ENCODE peak calls at places on chromosomes 16 and 17, in seven cellular contexts. One of them, this sample, is unnamed.

GRCh38 chr16:4113358-4114256 is 2.6 kb downstream of the ADCY9 start:
- DNase-seq in bronchial epithelial cell: no peak
- DNase-seq in neural crest cell: no peak
- DNase-seq in lower leg skin: no peak
- DNase-seq in A673: no peak
- DNase-seq in astrocyte of the cerebellum: no peak
- DNase-seq in left ventricle myocardium inferior: peak
- DNase-seq in this sample: no peak

GRCh38 chr17:45143767-45144198 is 4.5 kb upstream of the HEXIM1 start:
- DNase-seq in bronchial epithelial cell: no peak
- DNase-seq in neural crest cell: no peak
- DNase-seq in lower leg skin: peak
- DNase-seq in A673: peak
- DNase-seq in astrocyte of the cerebellum: no peak
- DNase-seq in left ventricle myocardium inferior: peak
- DNase-seq in this sample: peak

GRCh38 chr17:38578229-38578628 is 27.5 kb downstream of the SRCIN1 start:
- DNase-seq in bronchial epithelial cell: no peak
- DNase-seq in neural crest cell: no peak
- DNase-seq in lower leg skin: no peak
- DNase-seq in A673: no peak
- DNase-seq in astrocyte of the cerebellum: no peak
- DNase-seq in left ventricle myocardium inferior: no peak
- DNase-seq in this sample: peak

GRCh38 chr17:66123163-66123562 is 68.8 kb downstream of the CEP112 start:
- DNase-seq in bronchial epithelial cell: peak
- DNase-seq in neural crest cell: no peak
- DNase-seq in lower leg skin: no peak
- DNase-seq in A673: peak
- DNase-seq in astrocyte of the cerebellum: peak
- DNase-seq in left ventricle myocardium inferior: no peak
- DNase-seq in this sample: peak

GRCh38 chr17:46963571-46963970 is 15.5 kb downstream of the RPRML start:
- DNase-seq in bronchial epithelial cell: no peak
- DNase-seq in neural crest cell: no peak
- DNase-seq in lower leg skin: no peak
- DNase-seq in A673: no peak
- DNase-seq in astrocyte of the cerebellum: no peak
- DNase-seq in left ventricle myocardium inferior: no peak
- DNase-seq in this sample: no peak

GRCh38 chr17:64455993-64456885 is 7.3 kb downstream of the MILR1 start:
- DNase-seq in bronchial epithelial cell: no peak
- DNase-seq in neural crest cell: no peak
- DNase-seq in lower leg skin: no peak
- DNase-seq in A673: no peak
- DNase-seq in astrocyte of the cerebellum: no peak
- DNase-seq in left ventricle myocardium inferior: no peak
- DNase-seq in this sample: no peak

GRCh38 chr17:50879086-50879485 is 12.9 kb upstream of the TOB1 start:
- DNase-seq in bronchial epithelial cell: no peak
- DNase-seq in neural crest cell: no peak
- DNase-seq in lower leg skin: no peak
- DNase-seq in A673: no peak
- DNase-seq in astrocyte of the cerebellum: no peak
- DNase-seq in left ventricle myocardium inferior: no peak
- DNase-seq in this sample: no peak

GRCh38 chr16:75486014-75486404 is 9.2 kb downstream of the CHST6 start:
- DNase-seq in bronchial epithelial cell: peak
- DNase-seq in neural crest cell: no peak
- DNase-seq in lower leg skin: no peak
- DNase-seq in A673: no peak
- DNase-seq in astrocyte of the cerebellum: no peak
- DNase-seq in left ventricle myocardium inferior: no peak
- DNase-seq in this sample: no peak

GRCh38 chr16:2500634-2500936 is 13.2 kb upstream of the ATP6V0C start:
- DNase-seq in bronchial epithelial cell: no peak
- DNase-seq in neural crest cell: no peak
- DNase-seq in lower leg skin: no peak
- DNase-seq in A673: no peak
- DNase-seq in astrocyte of the cerebellum: no peak
- DNase-seq in left ventricle myocardium inferior: no peak
- DNase-seq in this sample: peak
- TF ChIP-seq CTCF in bronchial epithelial cell: no peak
- TF ChIP-seq CTCF in neural crest cell: no peak
- TF ChIP-seq CTCF in lower leg skin: no peak
- TF ChIP-seq CTCF in A673: no peak
- TF ChIP-seq CTCF in astrocyte of the cerebellum: no peak
- TF ChIP-seq CTCF in left ventricle myocardium inferior: no peak
- TF ChIP-seq CTCF in this sample: no peak

DNA sequence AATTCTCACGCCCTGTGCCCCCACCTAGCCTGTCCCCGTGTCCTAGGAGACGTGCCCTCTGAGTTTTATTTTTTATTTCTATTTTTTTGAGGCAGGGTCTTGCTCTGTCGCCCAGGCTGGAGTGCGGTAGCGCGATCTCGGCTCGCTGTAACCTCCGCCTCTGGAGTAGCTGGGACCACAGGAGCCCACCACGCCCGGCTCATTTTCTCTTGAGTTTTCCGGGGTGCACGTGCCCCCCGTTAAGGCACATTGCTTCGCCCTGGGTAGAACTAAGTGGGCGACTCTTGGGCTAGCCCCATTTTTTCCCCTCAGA is 655 bp upstream of the KLHDC4 start:
- DNase-seq in bronchial epithelial cell: no peak
- DNase-seq in neural crest cell: no peak
- DNase-seq in lower leg skin: no peak
- DNase-seq in A673: no peak
- DNase-seq in astrocyte of the cerebellum: no peak
- DNase-seq in left ventricle myocardium inferior: no peak
- DNase-seq in this sample: no peak
- TF ChIP-seq CTCF in bronchial epithelial cell: no peak
- TF ChIP-seq CTCF in neural crest cell: no peak
- TF ChIP-seq CTCF in lower leg skin: no peak
- TF ChIP-seq CTCF in A673: no peak
- TF ChIP-seq CTCF in astrocyte of the cerebellum: no peak
- TF ChIP-seq CTCF in left ventricle myocardium inferior: no peak
- TF ChIP-seq CTCF in this sample: no peak

GRCh38 chr17:10683853-10684252 is 13.5 kb downstream of the SCO1 start:
- DNase-seq in bronchial epithelial cell: peak
- DNase-seq in neural crest cell: no peak
- DNase-seq in lower leg skin: no peak
- DNase-seq in A673: peak
- DNase-seq in astrocyte of the cerebellum: no peak
- DNase-seq in left ventricle myocardium inferior: no peak
- DNase-seq in this sample: peak
- TF ChIP-seq CTCF in bronchial epithelial cell: peak
- TF ChIP-seq CTCF in neural crest cell: peak
- TF ChIP-seq CTCF in lower leg skin: no peak
- TF ChIP-seq CTCF in A673: peak
- TF ChIP-seq CTCF in astrocyte of the cerebellum: peak
- TF ChIP-seq CTCF in left ventricle myocardium inferior: no peak
- TF ChIP-seq CTCF in this sample: peak

GRCh38 chr17:78315355-78316114 is 44.3 kb downstream of the SOCS3 start:
- DNase-seq in bronchial epithelial cell: peak
- DNase-seq in neural crest cell: no peak
- DNase-seq in lower leg skin: peak
- DNase-seq in A673: peak
- DNase-seq in astrocyte of the cerebellum: peak
- DNase-seq in left ventricle myocardium inferior: peak
- DNase-seq in this sample: peak
- TF ChIP-seq CTCF in bronchial epithelial cell: peak
- TF ChIP-seq CTCF in neural crest cell: no peak
- TF ChIP-seq CTCF in lower leg skin: no peak
- TF ChIP-seq CTCF in A673: peak
- TF ChIP-seq CTCF in astrocyte of the cerebellum: no peak
- TF ChIP-seq CTCF in left ventricle myocardium inferior: no peak
- TF ChIP-seq CTCF in this sample: peak

DNA sequence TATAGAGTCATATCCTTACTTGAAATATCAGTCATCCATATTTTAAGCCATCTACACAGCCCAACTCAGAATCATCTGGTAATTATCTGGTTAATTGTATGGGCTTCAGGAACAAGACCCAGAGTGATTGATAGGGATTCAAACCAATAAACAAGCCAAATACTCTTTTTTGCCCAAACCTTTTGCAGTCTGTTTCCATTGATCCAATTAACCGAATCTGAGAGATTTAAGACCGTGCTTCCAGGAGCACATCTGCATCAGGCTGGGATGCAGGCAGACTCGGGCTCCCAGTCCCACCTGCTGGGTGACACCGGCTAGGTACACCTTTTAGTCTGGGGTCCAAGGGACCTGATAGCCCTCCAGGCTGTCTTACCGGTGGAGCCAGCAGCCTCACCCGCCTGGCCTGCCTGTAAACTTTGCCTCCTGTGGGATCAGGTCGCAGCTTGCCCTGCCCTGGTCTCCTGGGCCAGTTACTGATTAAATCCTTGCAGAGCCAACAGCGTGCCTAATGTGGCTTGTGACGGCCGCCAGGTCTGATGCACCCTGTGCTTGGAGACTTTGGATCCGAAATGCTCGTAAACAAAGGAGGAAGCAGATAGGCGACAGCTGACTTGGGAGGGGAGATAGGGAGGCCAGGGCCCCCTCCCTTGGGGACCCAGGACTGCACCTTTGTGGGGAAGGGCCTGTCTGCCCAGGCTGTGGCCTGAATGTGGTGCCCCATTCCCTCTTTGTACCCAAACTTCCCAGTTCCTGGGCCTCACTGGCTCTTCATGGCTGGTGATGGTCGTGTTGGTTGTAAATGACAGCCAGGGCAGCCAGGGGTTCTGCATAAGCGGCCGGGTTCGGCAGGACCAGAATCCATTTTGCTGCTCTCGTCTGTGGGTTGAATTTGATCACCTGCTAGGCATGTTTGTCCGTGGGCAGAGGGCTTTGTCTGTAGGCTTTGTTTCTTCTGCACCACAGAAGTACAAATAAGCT is 3.8 kb downstream of the CMIP start:
- DNase-seq in bronchial epithelial cell: peak
- DNase-seq in neural crest cell: no peak
- DNase-seq in lower leg skin: no peak
- DNase-seq in A673: no peak
- DNase-seq in astrocyte of the cerebellum: no peak
- DNase-seq in left ventricle myocardium inferior: no peak
- DNase-seq in this sample: peak
- TF ChIP-seq CTCF in bronchial epithelial cell: no peak
- TF ChIP-seq CTCF in neural crest cell: no peak
- TF ChIP-seq CTCF in lower leg skin: no peak
- TF ChIP-seq CTCF in A673: no peak
- TF ChIP-seq CTCF in astrocyte of the cerebellum: no peak
- TF ChIP-seq CTCF in left ventricle myocardium inferior: no peak
- TF ChIP-seq CTCF in this sample: no peak

GRCh38 chr17:1905190-1905919 is 75.5 kb downstream of the RPA1 start:
- DNase-seq in bronchial epithelial cell: no peak
- DNase-seq in neural crest cell: no peak
- DNase-seq in lower leg skin: no peak
- DNase-seq in A673: no peak
- DNase-seq in astrocyte of the cerebellum: no peak
- DNase-seq in left ventricle myocardium inferior: no peak
- DNase-seq in this sample: no peak

GRCh38 chr17:1906622-1907021 is 76.8 kb downstream of the RPA1 start:
- DNase-seq in bronchial epithelial cell: no peak
- DNase-seq in neural crest cell: no peak
- DNase-seq in lower leg skin: no peak
- DNase-seq in A673: peak
- DNase-seq in astrocyte of the cerebellum: no peak
- DNase-seq in left ventricle myocardium inferior: no peak
- DNase-seq in this sample: peak

GRCh38 chr17:1908699-1909309 is 79.0 kb downstream of the RPA1 start:
- DNase-seq in bronchial epithelial cell: peak
- DNase-seq in neural crest cell: peak
- DNase-seq in lower leg skin: peak
- DNase-seq in A673: peak
- DNase-seq in astrocyte of the cerebellum: peak
- DNase-seq in left ventricle myocardium inferior: peak
- DNase-seq in this sample: peak

GRCh38 chr17:1907818-1908698 is 78.3 kb downstream of the RPA1 start:
- DNase-seq in bronchial epithelial cell: no peak
- DNase-seq in neural crest cell: peak
- DNase-seq in lower leg skin: no peak
- DNase-seq in A673: peak
- DNase-seq in astrocyte of the cerebellum: peak
- DNase-seq in left ventricle myocardium inferior: no peak
- DNase-seq in this sample: peak

GRCh38 chr17:1907216-1907631 is 77.4 kb downstream of the RPA1 start:
- DNase-seq in bronchial epithelial cell: no peak
- DNase-seq in neural crest cell: no peak
- DNase-seq in lower leg skin: no peak
- DNase-seq in A673: no peak
- DNase-seq in astrocyte of the cerebellum: no peak
- DNase-seq in left ventricle myocardium inferior: no peak
- DNase-seq in this sample: no peak
- TF ChIP-seq CTCF in bronchial epithelial cell: no peak
- TF ChIP-seq CTCF in neural crest cell: no peak
- TF ChIP-seq CTCF in lower leg skin: no peak
- TF ChIP-seq CTCF in A673: no peak
- TF ChIP-seq CTCF in astrocyte of the cerebellum: no peak
- TF ChIP-seq CTCF in left ventricle myocardium inferior: no peak
- TF ChIP-seq CTCF in this sample: no peak

GRCh38 chr16:55760665-55761035 is 72.2 kb downstream of the CES1 start:
- DNase-seq in bronchial epithelial cell: no peak
- DNase-seq in neural crest cell: peak
- DNase-seq in lower leg skin: no peak
- DNase-seq in A673: no peak
- DNase-seq in astrocyte of the cerebellum: no peak
- DNase-seq in left ventricle myocardium inferior: peak
- DNase-seq in this sample: no peak
- TF ChIP-seq CTCF in bronchial epithelial cell: no peak
- TF ChIP-seq CTCF in neural crest cell: no peak
- TF ChIP-seq CTCF in lower leg skin: no peak
- TF ChIP-seq CTCF in A673: no peak
- TF ChIP-seq CTCF in astrocyte of the cerebellum: no peak
- TF ChIP-seq CTCF in left ventricle myocardium inferior: no peak
- TF ChIP-seq CTCF in this sample: no peak

DNA sequence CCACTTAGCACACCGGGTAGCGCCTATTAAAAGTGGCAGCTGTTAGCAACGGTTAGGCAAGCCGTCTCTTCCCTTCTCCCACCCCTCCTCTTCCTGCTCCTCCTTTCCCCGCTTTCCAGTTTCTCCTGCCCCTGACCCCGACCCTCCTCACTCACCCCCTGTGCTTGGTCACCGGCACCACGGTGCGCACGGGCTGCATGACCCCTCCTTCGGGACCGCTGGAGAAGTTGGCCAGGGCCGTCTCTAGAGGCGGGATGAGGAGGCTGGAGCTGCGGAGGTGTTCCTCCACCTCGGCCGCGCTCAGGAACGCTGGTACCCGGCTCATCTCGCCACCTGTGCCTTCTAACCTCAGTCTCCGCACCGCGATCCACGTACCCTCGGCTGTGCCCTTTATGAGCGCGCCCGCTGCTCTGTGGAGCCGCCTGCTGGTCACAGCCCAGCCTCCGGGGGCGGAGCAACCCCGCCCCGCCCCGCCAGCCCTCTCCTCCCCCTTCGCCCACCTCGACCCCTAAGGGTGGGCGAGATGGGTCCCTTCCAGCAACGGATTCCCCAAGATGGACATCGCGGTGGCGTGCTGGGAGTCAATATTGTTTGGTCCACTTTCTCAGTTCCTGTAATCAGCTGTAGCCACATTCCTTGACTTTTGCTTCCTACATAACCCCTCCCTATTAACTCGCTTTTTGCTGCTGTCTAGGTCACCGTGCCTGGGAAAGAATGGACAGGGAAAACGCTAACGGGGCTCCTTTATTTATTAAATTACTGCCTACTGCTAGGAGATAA is at the start of gene CRYM:
- DNase-seq in bronchial epithelial cell: peak
- DNase-seq in neural crest cell: peak
- DNase-seq in lower leg skin: peak
- DNase-seq in A673: peak
- DNase-seq in astrocyte of the cerebellum: no peak
- DNase-seq in left ventricle myocardium inferior: peak
- DNase-seq in this sample: peak
- TF ChIP-seq CTCF in bronchial epithelial cell: peak
- TF ChIP-seq CTCF in neural crest cell: peak
- TF ChIP-seq CTCF in lower leg skin: no peak
- TF ChIP-seq CTCF in A673: peak
- TF ChIP-seq CTCF in astrocyte of the cerebellum: peak
- TF ChIP-seq CTCF in left ventricle myocardium inferior: peak
- TF ChIP-seq CTCF in this sample: peak

GRCh38 chr17:40597168-40598020 is 32.1 kb upstream of the CCR7 start:
- DNase-seq in bronchial epithelial cell: no peak
- DNase-seq in neural crest cell: no peak
- DNase-seq in lower leg skin: no peak
- DNase-seq in A673: no peak
- DNase-seq in astrocyte of the cerebellum: no peak
- DNase-seq in left ventricle myocardium inferior: no peak
- DNase-seq in this sample: no peak
- TF ChIP-seq CTCF in bronchial epithelial cell: no peak
- TF ChIP-seq CTCF in neural crest cell: no peak
- TF ChIP-seq CTCF in lower leg skin: no peak
- TF ChIP-seq CTCF in A673: no peak
- TF ChIP-seq CTCF in astrocyte of the cerebellum: no peak
- TF ChIP-seq CTCF in left ventricle myocardium inferior: no peak
- TF ChIP-seq CTCF in this sample: no peak

This sample was measured in GM23338.